ENCODE peak calls at places on chromosomes 2 and 18, in six cellular contexts. One of them, this sample, is unnamed.

GRCh38 chr2:216770050-216770449 is 74.7 kb upstream of the IGFBP5 start:
- DNase-seq in esophagus squamous epithelium: no peak
- DNase-seq in HCT116: no peak
- DNase-seq in transverse colon: no peak
- DNase-seq in body of pancreas: no peak
- DNase-seq in IMR-90: no peak
- DNase-seq in this sample: no peak

GRCh38 chr2:143397886-143398614 is 268.8 kb downstream of the ARHGAP15 start:
- DNase-seq in transverse colon: no peak
- DNase-seq in HCT116: no peak
- DNase-seq in IMR-90: peak
- DNase-seq in esophagus squamous epithelium: no peak
- DNase-seq in body of pancreas: no peak
- DNase-seq in this sample: no peak

GRCh38 chr2:128424406-128424805 is 105.7 kb upstream of the HS6ST1 start:
- DNase-seq in transverse colon: no peak
- DNase-seq in HCT116: no peak
- DNase-seq in esophagus squamous epithelium: no peak
- DNase-seq in IMR-90: no peak
- DNase-seq in body of pancreas: no peak
- DNase-seq in this sample: no peak

GRCh38 chr2:62550466-62550865 is 44.5 kb upstream of the TMEM17 start:
- DNase-seq in transverse colon: no peak
- DNase-seq in esophagus squamous epithelium: no peak
- DNase-seq in HCT116: no peak
- DNase-seq in body of pancreas: no peak
- DNase-seq in IMR-90: peak
- DNase-seq in this sample: no peak

GRCh38 chr2:85662899-85663683 is 4.9 kb downstream of the SFTPB start:
- DNase-seq in body of pancreas: peak
- DNase-seq in esophagus squamous epithelium: no peak
- DNase-seq in HCT116: peak
- DNase-seq in IMR-90: peak
- DNase-seq in transverse colon: no peak
- DNase-seq in this sample: no peak

GRCh38 chr2:165593081-165593480 is 123.6 kb downstream of the CSRNP3 start:
- DNase-seq in body of pancreas: no peak
- DNase-seq in HCT116: no peak
- DNase-seq in esophagus squamous epithelium: no peak
- DNase-seq in IMR-90: no peak
- DNase-seq in transverse colon: no peak
- DNase-seq in this sample: no peak

GRCh38 chr2:54545700-54546450 is 89.7 kb downstream of the SPTBN1 start:
- DNase-seq in esophagus squamous epithelium: no peak
- DNase-seq in IMR-90: peak
- DNase-seq in transverse colon: no peak
- DNase-seq in body of pancreas: peak
- DNase-seq in HCT116: no peak
- DNase-seq in this sample: no peak

GRCh38 chr2:185736210-185736609 is 2.4 kb upstream of the FSIP2 start:
- DNase-seq in esophagus squamous epithelium: no peak
- DNase-seq in transverse colon: no peak
- DNase-seq in body of pancreas: no peak
- DNase-seq in HCT116: no peak
- DNase-seq in IMR-90: no peak
- DNase-seq in this sample: no peak

GRCh38 chr2:228180126-228181097 is 1.1 kb downstream of the SPHKAP start:
- DNase-seq in esophagus squamous epithelium: no peak
- DNase-seq in HCT116: no peak
- DNase-seq in body of pancreas: no peak
- DNase-seq in IMR-90: no peak
- DNase-seq in transverse colon: no peak
- DNase-seq in this sample: no peak

GRCh38 chr2:100596465-100596864 is 33.7 kb downstream of the PDCL3 start:
- DNase-seq in body of pancreas: no peak
- DNase-seq in esophagus squamous epithelium: no peak
- DNase-seq in HCT116: no peak
- DNase-seq in IMR-90: no peak
- DNase-seq in transverse colon: no peak
- DNase-seq in this sample: no peak

GRCh38 chr18:13477147-13477683 is 249.1 kb downstream of the FAM210A start:
- DNase-seq in IMR-90: no peak
- DNase-seq in transverse colon: no peak
- DNase-seq in esophagus squamous epithelium: no peak
- DNase-seq in HCT116: no peak
- DNase-seq in body of pancreas: no peak
- DNase-seq in this sample: no peak

GRCh38 chr2:241598487-241598886 is 38.5 kb downstream of the THAP4 start:
- DNase-seq in transverse colon: no peak
- DNase-seq in HCT116: peak
- DNase-seq in esophagus squamous epithelium: no peak
- DNase-seq in IMR-90: no peak
- DNase-seq in body of pancreas: peak
- DNase-seq in this sample: no peak

GRCh38 chr2:235132641-235133040 is 180.8 kb downstream of the SH3BP4 start:
- DNase-seq in esophagus squamous epithelium: no peak
- DNase-seq in HCT116: no peak
- DNase-seq in transverse colon: no peak
- DNase-seq in body of pancreas: no peak
- DNase-seq in IMR-90: no peak
- DNase-seq in this sample: no peak

GRCh38 chr18:10131783-10132381 is 218.1 kb downstream of the VAPA start:
- DNase-seq in body of pancreas: peak
- DNase-seq in transverse colon: no peak
- DNase-seq in HCT116: no peak
- DNase-seq in IMR-90: no peak
- DNase-seq in esophagus squamous epithelium: no peak
- DNase-seq in this sample: no peak

GRCh38 chr18:59724116-59724515 is 26.9 kb upstream of the CCBE1 start:
- DNase-seq in IMR-90: no peak
- DNase-seq in body of pancreas: no peak
- DNase-seq in transverse colon: no peak
- DNase-seq in HCT116: no peak
- DNase-seq in esophagus squamous epithelium: no peak
- DNase-seq in this sample: peak

GRCh38 chr2:189584662-189585061 is 4.1 kb upstream of the SLC40A1 start:
- DNase-seq in IMR-90: no peak
- DNase-seq in esophagus squamous epithelium: no peak
- DNase-seq in transverse colon: no peak
- DNase-seq in HCT116: no peak
- DNase-seq in body of pancreas: no peak
- DNase-seq in this sample: no peak

GRCh38 chr2:27122791-27123190 is 824 bp upstream of the ABHD1 start:
- DNase-seq in esophagus squamous epithelium: no peak
- DNase-seq in body of pancreas: no peak
- DNase-seq in HCT116: no peak
- DNase-seq in transverse colon: no peak
- DNase-seq in IMR-90: no peak
- DNase-seq in this sample: no peak

GRCh38 chr2:27126252-27126710 is 2.7 kb downstream of the ABHD1 start:
- DNase-seq in body of pancreas: no peak
- DNase-seq in transverse colon: no peak
- DNase-seq in esophagus squamous epithelium: no peak
- DNase-seq in HCT116: no peak
- DNase-seq in IMR-90: no peak
- DNase-seq in this sample: no peak

GRCh38 chr2:27127883-27128670 is 4.5 kb downstream of the ABHD1 start:
- DNase-seq in esophagus squamous epithelium: no peak
- DNase-seq in IMR-90: no peak
- DNase-seq in body of pancreas: no peak
- DNase-seq in transverse colon: no peak
- DNase-seq in HCT116: no peak
- DNase-seq in this sample: no peak

GRCh38 chr2:27125104-27125503 is 1.5 kb downstream of the ABHD1 start:
- DNase-seq in esophagus squamous epithelium: no peak
- DNase-seq in transverse colon: no peak
- DNase-seq in IMR-90: no peak
- DNase-seq in body of pancreas: no peak
- DNase-seq in HCT116: no peak
- DNase-seq in this sample: no peak

DNA sequence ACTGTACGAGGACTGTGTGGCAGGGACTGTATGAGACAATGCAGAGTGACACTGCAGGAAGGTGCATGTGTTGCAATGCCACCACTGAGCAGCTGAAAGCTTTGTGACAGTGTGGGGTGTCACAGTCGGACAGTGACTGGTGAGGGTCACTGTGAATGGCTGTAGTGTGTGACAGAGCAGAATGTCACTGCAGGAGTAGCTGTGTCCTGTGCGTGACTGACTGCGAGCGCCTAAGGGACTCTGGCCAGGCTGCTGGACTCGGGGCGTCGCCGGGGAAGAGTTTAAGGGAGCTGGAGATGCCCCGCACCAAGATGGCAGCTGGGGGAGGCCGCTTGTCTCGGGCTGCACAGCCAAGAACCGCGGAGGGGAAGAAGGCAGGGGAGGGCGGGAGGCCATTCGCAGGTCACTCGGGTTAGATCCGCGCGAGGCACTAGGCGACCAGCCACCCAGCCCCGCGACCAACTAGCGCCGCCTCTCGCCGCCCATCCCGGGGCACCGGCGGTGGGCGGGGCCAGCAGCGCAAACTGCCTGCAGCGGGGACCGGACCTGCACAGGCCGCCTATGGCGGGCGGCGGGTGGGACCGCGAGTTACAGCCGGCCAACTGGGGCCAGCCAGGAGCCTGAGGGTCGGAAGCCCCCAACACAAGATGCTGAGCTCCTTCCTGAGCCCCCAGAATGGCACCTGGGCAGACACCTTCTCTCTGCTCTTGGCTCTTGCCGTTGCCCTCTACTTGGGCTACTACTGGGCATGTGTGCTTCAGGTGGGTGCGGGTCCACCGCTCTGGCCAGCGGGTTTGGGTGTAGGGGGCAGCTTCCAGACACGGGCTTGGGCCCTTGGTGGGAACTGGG is at the start of gene ABHD1:
- DNase-seq in body of pancreas: peak
- DNase-seq in IMR-90: no peak
- DNase-seq in esophagus squamous epithelium: no peak
- DNase-seq in transverse colon: peak
- DNase-seq in HCT116: no peak
- DNase-seq in this sample: no peak
- TF ChIP-seq POLR2A in body of pancreas: peak
- TF ChIP-seq POLR2A in IMR-90: no peak
- TF ChIP-seq POLR2A in esophagus squamous epithelium: peak
- TF ChIP-seq POLR2A in transverse colon: peak
- TF ChIP-seq POLR2A in HCT116: no peak
- TF ChIP-seq POLR2A in this sample: no peak

GRCh38 chr2:151789055-151789834 is 39.0 kb downstream of the ARL5A start:
- DNase-seq in body of pancreas: no peak
- DNase-seq in esophagus squamous epithelium: no peak
- DNase-seq in HCT116: no peak
- DNase-seq in IMR-90: no peak
- DNase-seq in transverse colon: no peak
- DNase-seq in this sample: no peak

GRCh38 chr2:151790689-151791088 is 37.5 kb downstream of the ARL5A start:
- DNase-seq in IMR-90: no peak
- DNase-seq in esophagus squamous epithelium: no peak
- DNase-seq in transverse colon: no peak
- DNase-seq in HCT116: no peak
- DNase-seq in body of pancreas: no peak
- DNase-seq in this sample: no peak

GRCh38 chr2:151792589-151792988 is 35.6 kb downstream of the ARL5A start:
- DNase-seq in IMR-90: no peak
- DNase-seq in body of pancreas: no peak
- DNase-seq in transverse colon: no peak
- DNase-seq in esophagus squamous epithelium: no peak
- DNase-seq in HCT116: no peak
- DNase-seq in this sample: no peak

GRCh38 chr2:151793123-151793522 is 35.1 kb downstream of the ARL5A start:
- DNase-seq in transverse colon: no peak
- DNase-seq in body of pancreas: no peak
- DNase-seq in esophagus squamous epithelium: no peak
- DNase-seq in HCT116: no peak
- DNase-seq in IMR-90: no peak
- DNase-seq in this sample: no peak

GRCh38 chr2:151791545-151791944 is 36.7 kb downstream of the ARL5A start:
- DNase-seq in HCT116: no peak
- DNase-seq in IMR-90: no peak
- DNase-seq in esophagus squamous epithelium: no peak
- DNase-seq in transverse colon: no peak
- DNase-seq in body of pancreas: no peak
- DNase-seq in this sample: no peak
- TF ChIP-seq POLR2A in HCT116: no peak
- TF ChIP-seq POLR2A in IMR-90: no peak
- TF ChIP-seq POLR2A in esophagus squamous epithelium: no peak
- TF ChIP-seq POLR2A in transverse colon: no peak
- TF ChIP-seq POLR2A in body of pancreas: no peak
- TF ChIP-seq POLR2A in this sample: no peak

DNA sequence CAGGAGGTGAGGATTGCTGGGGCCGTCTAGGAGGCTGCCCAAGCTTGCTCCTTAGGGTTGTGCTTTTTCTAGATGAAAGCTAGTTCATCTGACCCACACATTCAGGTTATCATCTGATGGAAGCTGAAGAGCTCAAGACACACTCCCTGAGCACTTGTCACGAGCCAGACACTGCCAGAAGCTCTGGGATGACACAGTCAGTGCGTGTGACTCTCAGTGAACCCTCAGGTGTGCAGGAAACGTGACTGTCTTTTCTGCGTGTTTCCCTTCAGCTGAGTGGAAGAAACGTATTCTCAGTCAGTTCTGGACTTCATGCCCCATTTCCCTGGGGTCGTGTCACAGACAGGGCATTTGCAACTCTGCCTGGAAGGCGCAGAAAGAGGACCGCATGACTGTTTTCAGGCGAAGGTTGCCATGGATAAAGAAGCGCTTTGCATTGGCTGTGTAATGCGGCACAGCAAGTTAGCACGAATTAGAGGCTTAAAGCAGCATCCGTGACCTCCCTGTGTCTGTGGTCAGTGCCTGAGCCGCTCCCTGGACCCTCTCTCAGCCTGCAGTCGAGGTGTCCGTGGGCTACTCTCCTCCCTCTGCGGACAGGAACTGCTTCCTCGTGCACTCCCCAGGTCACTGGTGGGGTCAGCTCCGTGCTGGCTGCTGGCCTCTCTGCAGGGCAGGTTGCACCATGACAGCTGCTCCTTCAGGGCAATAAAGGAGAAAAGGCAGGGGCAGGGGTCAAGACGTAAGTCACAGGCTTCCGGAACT is 3.4 kb upstream of the ALLC start:
- DNase-seq in transverse colon: no peak
- DNase-seq in body of pancreas: no peak
- DNase-seq in HCT116: no peak
- DNase-seq in esophagus squamous epithelium: no peak
- DNase-seq in IMR-90: no peak
- DNase-seq in this sample: no peak
- TF ChIP-seq POLR2A in transverse colon: no peak
- TF ChIP-seq POLR2A in body of pancreas: no peak
- TF ChIP-seq POLR2A in HCT116: no peak
- TF ChIP-seq POLR2A in esophagus squamous epithelium: no peak
- TF ChIP-seq POLR2A in IMR-90: no peak
- TF ChIP-seq POLR2A in this sample: no peak

GRCh38 chr2:233107906-233108305 is 47.8 kb downstream of the INPP5D start:
- DNase-seq in IMR-90: no peak
- DNase-seq in transverse colon: no peak
- DNase-seq in esophagus squamous epithelium: no peak
- DNase-seq in HCT116: no peak
- DNase-seq in body of pancreas: no peak
- DNase-seq in this sample: no peak
- TF ChIP-seq POLR2A in IMR-90: no peak
- TF ChIP-seq POLR2A in transverse colon: no peak
- TF ChIP-seq POLR2A in esophagus squamous epithelium: no peak
- TF ChIP-seq POLR2A in HCT116: no peak
- TF ChIP-seq POLR2A in body of pancreas: no peak
- TF ChIP-seq POLR2A in this sample: no peak